ENCODE peak calls at places on chromosomes 16 and 17, in nine cellular contexts. F, S, T, G, E, W, V, D and K are unnamed samples.

GRCh38 chr17:60138769-60139437 is 10.9 kb upstream of the CA4 start:
- DNase-seq in F (no peak), S (no peak), T (no peak), G (no peak), E (no peak), W (no peak), V (no peak), D (no peak), K (no peak)

GRCh38 chr17:12522336-12522735 is 143.4 kb upstream of the MYOCD start:
- DNase-seq in F (no peak), S (no peak), T (no peak), G (no peak), E (no peak), W (no peak), V (no peak), D (no peak), K (no peak)

GRCh38 chr16:11836653-11837244 is 14.6 kb downstream of the RSL1D1 start:
- DNase-seq in F (no peak), S (no peak), T (no peak), G (no peak), E (no peak), W (no peak), V (no peak), D (no peak), K (peak)

GRCh38 chr17:6085812-6086211 is 15.6 kb downstream of the WSCD1 start:
- DNase-seq in F (no peak), S (peak), T (no peak), G (no peak), E (no peak), W (no peak), V (no peak), D (no peak), K (no peak)

GRCh38 chr16:66668777-66669444 is 27.6 kb downstream of the CMTM4 start:
- DNase-seq in F (no peak), S (no peak), T (no peak), G (no peak), E (no peak), W (no peak), V (no peak), D (no peak), K (no peak)

GRCh38 chr17:49556183-49556943 is 19.3 kb upstream of the NXPH3 start:
- DNase-seq in F (no peak), S (peak), T (peak), G (peak), E (peak), W (peak), V (peak), D (peak), K (peak)

GRCh38 chr16:68954871-68955635 is 111.7 kb downstream of the TANGO6 start:
- DNase-seq in F (no peak), S (no peak), T (no peak), G (no peak), E (no peak), W (no peak), V (no peak), D (no peak), K (no peak)

GRCh38 chr17:10036511-10037061 is 131.5 kb upstream of the RCVRN start:
- DNase-seq in F (no peak), S (peak), T (peak), G (no peak), E (peak), W (no peak), V (no peak), D (no peak), K (peak)

GRCh38 chr16:66028505-66029216 is 337.8 kb upstream of the CDH5 start:
- DNase-seq in F (no peak), S (no peak), T (no peak), G (no peak), E (no peak), W (no peak), V (no peak), D (no peak), K (no peak)

GRCh38 chr16:23182675-23183485 is at the start of gene SCNN1G:
- DNase-seq in F (no peak), S (peak), T (peak), G (peak), E (peak), W (peak), V (peak), D (no peak), K (peak)

GRCh38 chr16:83113317-83113716 is 486.5 kb downstream of the CDH13 start:
- DNase-seq in F (no peak), S (no peak), T (no peak), G (no peak), E (no peak), W (no peak), V (peak), D (no peak), K (no peak)

GRCh38 chr17:45016823-45017222 is 34.6 kb downstream of the DCAKD start:
- DNase-seq in F (no peak), S (no peak), T (no peak), G (no peak), E (no peak), W (no peak), V (peak), D (no peak), K (no peak)

GRCh38 chr17:58527306-58527705 is 12.9 kb upstream of the MTMR4 start:
- DNase-seq in F (no peak), S (no peak), T (no peak), G (no peak), E (no peak), W (no peak), V (no peak), D (no peak), K (no peak)

GRCh38 chr16:56226187-56226586 is 34.9 kb downstream of the GNAO1 start:
- DNase-seq in F (no peak), S (no peak), T (no peak), G (no peak), E (no peak), W (no peak), V (no peak), D (no peak), K (no peak)

GRCh38 chr17:63961355-63962207 is 11.1 kb downstream of the SCN4A start:
- DNase-seq in F (no peak), S (peak), T (peak), G (peak), E (peak), W (peak), V (peak), D (peak), K (no peak)

GRCh38 chr17:36877001-36877400 is 60.3 kb upstream of the LHX1 start:
- DNase-seq in F (no peak), S (no peak), T (no peak), G (no peak), E (no peak), W (no peak), V (no peak), D (no peak), K (peak)

GRCh38 chr17:1241904-1242303 is 28.3 kb upstream of the BHLHA9 start:
- DNase-seq in F (no peak), S (no peak), T (no peak), G (no peak), E (no peak), W (no peak), V (no peak), D (no peak), K (no peak)

DNA sequence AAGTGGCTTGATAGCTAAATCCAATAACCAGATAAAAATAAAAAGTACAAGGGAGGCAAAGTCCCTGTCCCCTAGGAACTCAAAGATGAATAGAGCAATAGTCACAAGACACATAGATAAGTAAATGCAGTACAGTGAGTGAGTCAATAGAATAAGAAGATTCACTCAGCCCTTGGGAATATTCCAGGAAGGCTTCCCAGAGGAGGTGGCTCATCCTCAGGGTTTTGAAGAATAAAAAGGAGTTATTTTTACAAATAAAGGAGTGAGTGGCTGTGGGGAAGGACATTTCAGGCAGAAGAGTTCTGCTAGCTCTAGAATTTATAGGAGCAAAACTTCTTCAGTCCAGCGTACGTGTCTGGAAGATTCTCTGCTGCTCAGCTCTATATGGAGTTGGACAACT is 177.4 kb upstream of the SDK2 start:
- DNase-seq in F (no peak), S (no peak), T (no peak), G (no peak), E (no peak), W (no peak), V (no peak), D (no peak), K (no peak)
- H3K27ac ChIP-seq in F (no peak), S (no peak), T (no peak), G (no peak), E (no peak), W (no peak), V (no peak), D (no peak), K (no peak)

GRCh38 chr17:16477666-16478065 is 14.3 kb downstream of the LRRC75A start:
- DNase-seq in F (no peak), S (no peak), T (no peak), G (no peak), E (no peak), W (no peak), V (no peak), D (no peak), K (no peak)

GRCh38 chr17:16478693-16479092 is 13.3 kb downstream of the LRRC75A start:
- DNase-seq in F (no peak), S (no peak), T (no peak), G (no peak), E (no peak), W (no peak), V (no peak), D (no peak), K (no peak)

GRCh38 chr17:16479264-16479663 is 12.7 kb downstream of the LRRC75A start:
- DNase-seq in F (no peak), S (no peak), T (no peak), G (no peak), E (no peak), W (no peak), V (no peak), D (no peak), K (no peak)

GRCh38 chr17:16475196-16475704 is 16.7 kb downstream of the LRRC75A start:
- DNase-seq in F (no peak), S (no peak), T (no peak), G (no peak), E (no peak), W (no peak), V (no peak), D (no peak), K (no peak)

DNA sequence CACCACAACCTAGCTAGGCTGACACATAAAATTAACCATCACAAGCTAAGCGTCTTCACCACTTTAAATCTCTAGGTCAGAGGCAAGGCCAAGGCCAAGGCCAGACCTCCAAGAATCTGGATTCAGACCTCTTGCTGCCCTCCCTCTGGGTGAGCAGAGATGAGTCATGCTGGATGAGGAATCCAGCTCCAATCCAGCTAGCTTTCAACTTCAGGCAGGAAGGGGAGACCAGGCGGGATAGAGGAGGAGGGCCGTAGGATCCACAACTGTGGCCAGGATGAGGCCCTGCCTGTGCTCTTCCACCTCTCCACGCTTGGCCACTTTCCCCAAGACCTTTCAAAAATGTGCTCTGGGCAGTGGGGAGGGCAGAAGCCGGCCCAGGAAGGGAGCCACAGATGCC is 14.7 kb downstream of the LRRC75A start:
- DNase-seq in F (no peak), S (peak), T (no peak), G (no peak), E (no peak), W (peak), V (peak), D (no peak), K (no peak)
- H3K27ac ChIP-seq in F (peak), S (peak), T (no peak), G (no peak), E (no peak), W (peak), V (no peak), D (no peak), K (peak)

GRCh38 chr16:57315401-57315800 is 30.9 kb upstream of the PLLP start:
- DNase-seq in F (no peak), S (no peak), T (no peak), G (no peak), E (no peak), W (no peak), V (no peak), D (no peak), K (peak)

GRCh38 chr16:57314161-57314785 is 29.8 kb upstream of the PLLP start:
- DNase-seq in F (no peak), S (no peak), T (no peak), G (no peak), E (no peak), W (no peak), V (no peak), D (no peak), K (peak)

GRCh38 chr16:57319646-57320045 is 35.2 kb upstream of the PLLP start:
- DNase-seq in F (no peak), S (no peak), T (no peak), G (no peak), E (no peak), W (no peak), V (no peak), D (no peak), K (no peak)

GRCh38 chr16:57316390-57317017 is 32.0 kb upstream of the PLLP start:
- DNase-seq in F (no peak), S (peak), T (no peak), G (no peak), E (no peak), W (no peak), V (no peak), D (no peak), K (peak)

DNA sequence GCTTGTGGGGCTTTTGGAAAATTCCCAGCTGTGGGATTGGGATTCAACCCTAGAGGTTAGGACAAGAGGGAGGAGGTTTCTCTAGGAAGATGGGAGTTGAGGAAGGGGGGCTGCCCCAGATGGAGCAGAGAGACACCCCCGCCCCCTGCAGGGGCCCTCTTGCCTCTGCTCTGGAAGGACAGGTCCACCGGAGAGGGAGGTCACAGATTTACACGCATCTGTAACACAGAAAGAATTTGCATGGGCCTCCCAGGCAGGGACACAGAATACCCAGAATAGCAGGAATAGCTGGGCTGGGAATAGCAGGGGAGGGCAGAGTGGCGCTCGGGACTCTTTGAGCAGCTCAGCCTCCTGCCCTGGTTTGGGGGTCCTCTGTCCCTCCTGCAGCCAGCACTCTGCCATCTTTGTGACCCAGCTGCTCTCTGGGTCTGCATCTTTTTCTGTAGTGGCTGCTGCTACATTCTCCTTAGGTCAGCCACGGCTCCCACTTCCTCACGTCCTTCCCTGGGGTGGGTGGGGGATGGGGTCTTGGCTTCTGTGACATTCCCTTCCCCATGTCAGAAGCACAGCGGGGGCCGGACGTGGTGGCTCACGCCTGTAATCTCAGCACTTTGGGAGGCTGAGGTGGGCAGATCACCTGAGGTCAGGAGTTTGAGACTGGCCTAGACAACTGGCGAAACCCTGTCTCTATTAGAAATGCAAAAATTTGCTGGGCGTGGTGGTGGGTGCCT is 33.9 kb upstream of the PLLP start:
- DNase-seq in F (no peak), S (no peak), T (no peak), G (no peak), E (no peak), W (no peak), V (peak), D (no peak), K (peak)
- H3K27ac ChIP-seq in F (no peak), S (peak), T (no peak), G (no peak), E (no peak), W (no peak), V (no peak), D (no peak), K (no peak)

GRCh38 chr16:2483160-2483559 is 8.2 kb downstream of the TBC1D24 start:
- DNase-seq in F (no peak), S (peak), T (peak), G (peak), E (no peak), W (no peak), V (no peak), D (no peak), K (no peak)
- H3K27ac ChIP-seq in F (peak), S (peak), T (peak), G (peak), E (peak), W (peak), V (no peak), D (no peak), K (peak)

GRCh38 chr17:81396722-81397313 is 1.6 kb downstream of the BAHCC1 start:
- DNase-seq in F (no peak), S (peak), T (no peak), G (peak), E (peak), W (no peak), V (peak), D (peak), K (peak)
- H3K27ac ChIP-seq in F (peak), S (peak), T (peak), G (peak), E (peak), W (peak), V (no peak), D (no peak), K (peak)

DNA sequence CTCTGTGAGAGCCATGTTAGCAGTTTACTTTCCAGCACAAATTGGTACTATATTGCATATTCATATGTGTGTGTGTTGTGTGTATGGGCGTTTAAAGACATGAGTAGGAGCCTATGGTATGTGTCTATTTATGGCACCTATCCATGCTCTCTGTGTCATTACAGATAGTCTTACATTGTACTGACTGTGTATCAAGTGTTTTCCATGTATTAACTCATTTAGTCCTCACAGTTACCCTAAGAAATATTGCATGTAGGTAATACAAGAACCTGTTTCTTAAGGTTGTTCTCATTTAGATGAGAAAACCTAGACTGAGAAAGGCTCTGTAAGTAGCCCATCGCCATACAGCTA is 1.6 kb downstream of the ALG1 start:
- DNase-seq in F (no peak), S (no peak), T (no peak), G (no peak), E (no peak), W (no peak), V (no peak), D (no peak), K (no peak)
- H3K27ac ChIP-seq in F (no peak), S (no peak), T (no peak), G (no peak), E (no peak), W (no peak), V (no peak), D (no peak), K (no peak)

GRCh38 chr16:86137359-86137758 is 238.4 kb downstream of the IRF8 start:
- DNase-seq in F (no peak), S (no peak), T (no peak), G (no peak), E (no peak), W (no peak), V (no peak), D (no peak), K (no peak)

GRCh38 chr16:86138121-86138944 is 239.4 kb downstream of the IRF8 start:
- DNase-seq in F (no peak), S (no peak), T (no peak), G (no peak), E (no peak), W (no peak), V (no peak), D (no peak), K (no peak)

GRCh38 chr16:86129541-86129940 is 230.6 kb downstream of the IRF8 start:
- DNase-seq in F (no peak), S (no peak), T (no peak), G (no peak), E (no peak), W (no peak), V (no peak), D (no peak), K (no peak)

GRCh38 chr16:86133847-86134375 is 234.9 kb downstream of the IRF8 start:
- DNase-seq in F (no peak), S (no peak), T (no peak), G (no peak), E (no peak), W (no peak), V (no peak), D (no peak), K (no peak)

GRCh38 chr16:86134802-86135461 is 236.0 kb downstream of the IRF8 start:
- DNase-seq in F (no peak), S (no peak), T (no peak), G (no peak), E (no peak), W (no peak), V (no peak), D (no peak), K (no peak)
- H3K27ac ChIP-seq in F (no peak), S (no peak), T (no peak), G (no peak), E (no peak), W (no peak), V (no peak), D (no peak), K (no peak)